ENCODE peak calls at places on chromosome 9, in nine cellular contexts. R is left lung, G is astrocyte of the spinal cord, H is foreskin fibroblast, Z is IMR-90, Q is esophagus squamous epithelium, K is cardiac muscle cell, C is AG04449, U is heart left ventricle. F is an unnamed sample.

GRCh38 chr9:35367451-35367850 is 122.5 kb upstream of the RUSC2 start:
- DNase-seq in C (peak; percentile 81), K (no peak), H (peak; percentile 89), Z (peak; percentile 93), Q (no peak), G (peak; percentile 90), R (no peak), U (no peak), F (peak; percentile 75)

GRCh38 chr9:87097238-87097637 is 149.9 kb upstream of the GAS1 start:
- DNase-seq in G (no peak), U (no peak), R (no peak), K (no peak), Z (no peak), C (no peak), H (no peak), Q (no peak), F (no peak)

GRCh38 chr9:121556580-121556979 is 56.9 kb upstream of the GGTA1 start:
- DNase-seq in Q (no peak), G (peak; percentile 97), K (no peak), U (peak; percentile 41), C (peak; percentile 96), R (peak; percentile 61), Z (peak; percentile 98), H (peak; percentile 88), F (peak; percentile 97)

GRCh38 chr9:76835571-76836283 is 70.2 kb downstream of the PRUNE2 start:
- DNase-seq in Z (peak; percentile 87), Q (no peak), U (no peak), K (no peak), G (peak; percentile 91), C (peak; percentile 84), H (peak; percentile 62), R (no peak), F (no peak)

GRCh38 chr9:81077572-81077971 is 611.8 kb downstream of the TLE1 start:
- DNase-seq in C (no peak), G (no peak), H (no peak), Q (no peak), U (no peak), K (no peak), Z (no peak), R (no peak), F (no peak)

GRCh38 chr9:86242012-86242411 is 17.4 kb downstream of the C9orf153 start:
- DNase-seq in K (no peak), Z (no peak), C (no peak), U (peak; percentile 33), Q (no peak), G (no peak), H (no peak), R (no peak), F (no peak)

GRCh38 chr9:134618823-134619454 is 22.7 kb upstream of the COL5A1 start:
- DNase-seq in Z (no peak), Q (no peak), K (no peak), R (peak; percentile 13), G (no peak), H (no peak), C (no peak), U (no peak), F (no peak)

GRCh38 chr9:6566409-6567139 is 79.0 kb downstream of the GLDC start:
- DNase-seq in Z (peak; percentile 99), R (peak; percentile 36), Q (no peak), U (no peak), C (peak; percentile 80), K (no peak), G (peak; percentile 97), H (peak; percentile 97), F (peak; percentile 75)

GRCh38 chr9:19087601-19088000 is 15.1 kb downstream of the HAUS6 start:
- DNase-seq in U (no peak), G (peak; percentile 32), R (peak; percentile 62), C (no peak), K (no peak), Q (no peak), Z (peak; percentile 59), H (peak; percentile 30), F (peak; percentile 79)

GRCh38 chr9:504921-505821 is 290.5 kb downstream of the DOCK8 start:
- DNase-seq in R (peak; percentile 34), Z (no peak), U (peak; percentile 50), H (peak; percentile 1), Q (no peak), K (peak; percentile 52), C (no peak), G (no peak), F (no peak)

GRCh38 chr9:109907400-109907799 is 127.4 kb downstream of the PALM2AKAP2 start:
- DNase-seq in K (no peak), Q (no peak), R (no peak), H (no peak), U (peak; percentile 56), C (no peak), Z (no peak), G (no peak), F (no peak)

GRCh38 chr9:125296843-125297372 is 35.3 kb downstream of the GAPVD1 start:
- DNase-seq in K (no peak), G (peak; percentile 4), C (no peak), R (no peak), H (no peak), U (no peak), Q (no peak), Z (no peak), F (no peak)

GRCh38 chr9:137114613-137115393 is at the start of gene DPP7:
- DNase-seq in Z (peak; percentile 16), C (no peak), H (peak; percentile 61), G (no peak), R (peak; percentile 79), Q (no peak), K (peak; percentile 67), U (peak; percentile 85), F (no peak)

GRCh38 chr9:120759755-120760400 is 33.3 kb downstream of the FBXW2 start:
- DNase-seq in U (no peak), C (no peak), H (no peak), Q (no peak), R (no peak), Z (no peak), G (no peak), K (no peak), F (no peak)

DNA sequence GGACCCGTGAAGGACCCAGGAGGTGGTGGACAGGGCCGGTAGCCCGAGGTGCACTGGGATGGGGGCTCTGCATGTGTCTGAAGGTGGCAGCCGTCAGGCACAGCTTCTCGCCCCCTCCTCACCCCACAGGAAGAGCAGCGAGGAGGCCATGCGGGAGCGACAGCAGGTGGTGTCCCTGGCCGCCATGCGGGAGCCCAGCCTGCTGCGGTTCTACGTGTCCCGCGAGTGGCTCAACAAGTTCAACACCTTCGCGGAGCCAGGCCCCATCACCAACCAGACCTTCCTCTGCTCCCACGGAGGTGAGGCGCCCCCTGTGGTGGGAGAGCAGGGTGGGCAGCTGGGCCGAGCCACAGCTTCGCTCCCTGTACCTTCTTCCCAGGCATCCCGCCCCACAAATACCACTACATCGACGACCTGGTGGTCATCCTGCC is 39.9 kb downstream of the USP20 start:
- DNase-seq in K (no peak), C (no peak), H (no peak), Z (no peak), Q (no peak), G (no peak), R (no peak), U (no peak), F (no peak)
- TF ChIP-seq CTCF in K (peak; percentile 30), C (peak; percentile 36), H (peak; percentile 13), Z (peak; percentile 7), Q (no peak), G (peak; percentile 15), R (no peak), U (no peak), F (peak; percentile 17)

DNA sequence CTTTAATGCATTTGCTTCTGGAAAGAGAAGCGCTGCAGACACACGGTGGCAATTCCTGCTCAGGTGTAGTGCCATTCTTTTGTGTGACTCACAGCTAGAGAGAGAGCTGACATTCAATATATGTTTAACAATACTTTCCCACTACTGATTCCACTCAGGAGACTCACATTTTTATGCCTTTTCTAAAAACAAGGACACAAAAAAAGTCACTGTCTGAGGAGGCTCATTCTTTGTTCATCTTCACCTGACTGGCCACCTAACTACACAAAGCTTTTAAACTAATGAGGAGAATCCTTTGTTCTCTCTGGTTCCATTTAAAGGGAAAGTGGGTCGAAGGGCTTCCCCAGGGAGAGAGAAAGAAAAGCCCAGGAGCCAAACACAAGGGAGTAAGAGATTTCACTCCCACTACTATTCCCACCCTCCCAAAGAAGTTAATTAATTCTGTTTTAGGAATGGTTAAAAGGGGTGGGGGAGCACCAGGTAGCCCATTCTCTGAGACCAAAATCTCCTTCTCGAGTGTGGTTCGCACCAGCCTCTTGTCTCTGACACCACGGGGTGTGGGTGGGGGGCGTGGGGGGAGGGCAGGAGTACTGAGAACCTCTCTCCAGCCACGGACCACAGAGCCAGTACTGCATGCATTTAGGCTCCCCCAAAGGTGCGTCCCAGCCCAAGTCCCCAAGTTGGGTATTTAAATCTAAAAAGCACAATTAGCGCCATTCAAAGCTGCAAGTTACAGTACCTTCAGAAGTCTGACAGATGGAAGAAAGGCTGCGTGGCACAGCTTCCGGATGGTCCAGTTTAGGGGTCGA is 778 bp downstream of the TRPM3 start:
- DNase-seq in G (no peak), U (no peak), K (no peak), Q (no peak), Z (no peak), R (no peak), C (no peak), H (no peak), F (no peak)
- H3K4me3 ChIP-seq in G (no peak overlapping the region), U (no peak overlapping the region), K (peak overlapping the region; percentile 17), Q (no peak overlapping the region), Z (no peak overlapping the region), R (no peak overlapping the region), C (no peak overlapping the region), H (no peak overlapping the region), F (no peak overlapping the region)

GRCh38 chr9:83920469-83920941 is 727 bp downstream of the KIF27 start:
- DNase-seq in K (peak; percentile 75), U (no peak), H (no peak), C (no peak), Q (no peak), G (peak; percentile 71), R (no peak), Z (peak; percentile 38), F (peak; percentile 36)
- TF ChIP-seq CTCF in K (peak; percentile 59), U (no peak), H (peak; percentile 39), C (peak; percentile 41), Q (peak; percentile 27), G (peak; percentile 43), R (no peak), Z (peak; percentile 37), F (peak; percentile 53)

GRCh38 chr9:38622961-38623360 is 2.6 kb upstream of the ANKRD18A start:
- DNase-seq in R (no peak), K (no peak), U (no peak), C (no peak), Z (no peak), G (no peak), H (no peak), Q (no peak), F (no peak)

GRCh38 chr9:38619556-38620447 is 594 bp downstream of the ANKRD18A start:
- DNase-seq in G (no peak), Q (no peak), K (peak; percentile 24), Z (no peak), H (no peak), C (no peak), R (no peak), U (peak; percentile 31), F (no peak)

GRCh38 chr9:38621434-38622082 is 1.2 kb upstream of the ANKRD18A start:
- DNase-seq in C (no peak), Q (no peak), U (peak; percentile 35), Z (no peak), G (peak; percentile 38), R (peak; percentile 40), K (peak; percentile 65), H (no peak), F (no peak)

GRCh38 chr9:38620483-38621433 is at the start of gene ANKRD18A:
- DNase-seq in G (peak; percentile 82), C (no peak), K (peak; percentile 92), H (peak; percentile 41), Q (no peak), U (peak; percentile 83), R (peak; percentile 86), Z (peak; percentile 41), F (peak; percentile 79)

GRCh38 chr9:38622083-38622674 is 1.8 kb upstream of the ANKRD18A start:
- DNase-seq in Q (no peak), C (no peak), K (peak; percentile 23), U (peak; percentile 28), H (no peak), G (peak; percentile 3), R (peak; percentile 39), Z (no peak), F (peak; percentile 11)
- H3K4me3 ChIP-seq in Q (peak overlapping the region; percentile 39), C (no peak overlapping the region), K (peak overlapping the region; percentile 67), U (peak overlapping the region; percentile 52), H (no peak overlapping the region), G (peak overlapping the region; percentile 50), R (peak overlapping the region; percentile 23), Z (no peak overlapping the region), F (peak overlapping the region; percentile 66)

F was measured in retinal pigment epithelial cell.